ENCODE peak calls at places on chromosomes 13 and 19, in seven cellular contexts. W is K562, G is IMR-90, Z is H1, N is HepG2, P is SK-N-SH, F is GM12878. J is an unnamed sample.

GRCh38 chr19:14322889-14323463 is 58.3 kb upstream of the ADGRE5 start:
- DNase-seq in W (no peak), G (no peak), Z (no peak), N (no peak), P (no peak), F (no peak), J (no peak)

GRCh38 chr13:111898956-111899713 is 167.8 kb upstream of the SOX1 start:
- DNase-seq in W (no peak), G (no peak), Z (no peak), N (no peak), P (no peak), F (no peak), J (no peak)

GRCh38 chr13:92315265-92315664 is 911.3 kb upstream of the GPC6 start:
- DNase-seq in W (no peak), G (no peak), Z (no peak), N (no peak), P (no peak), F (peak; percentile 11), J (no peak)

GRCh38 chr13:74930402-74931165 is 551.4 kb downstream of the TBC1D4 start:
- DNase-seq in W (no peak), G (peak; percentile 61), Z (no peak), N (no peak), P (no peak), F (no peak), J (no peak)

GRCh38 chr19:48318286-48318987 is 6.9 kb upstream of the EMP3 start:
- DNase-seq in W (no peak), G (no peak), Z (no peak), N (no peak), P (no peak), F (no peak), J (no peak)

GRCh38 chr19:3505598-3506383 is at the start of gene FZR1:
- DNase-seq in W (peak; percentile 98), G (peak; percentile 98), Z (peak; percentile 93), N (peak; percentile 95), P (peak; percentile 100), F (peak; percentile 94), J (peak; percentile 98)

GRCh38 chr13:41457589-41458186 is 338 bp downstream of the RGCC start:
- DNase-seq in W (peak; percentile 52), G (no peak), Z (no peak), N (no peak), P (peak; percentile 66), F (no peak), J (no peak)

GRCh38 chr19:39996218-39996810 is 546 bp upstream of the ZNF546 start:
- DNase-seq in W (peak; percentile 34), G (peak; percentile 70), Z (no peak), N (peak; percentile 27), P (peak; percentile 62), F (peak; percentile 17), J (peak; percentile 82)

GRCh38 chr13:94558721-94559120 is 37.2 kb downstream of the TGDS start:
- DNase-seq in W (no peak), G (no peak), Z (no peak), N (no peak), P (no peak), F (no peak), J (no peak)

GRCh38 chr19:15113245-15114152 is 6.3 kb downstream of the SYDE1 start:
- DNase-seq in W (no peak), G (no peak), Z (no peak), N (peak; percentile 32), P (peak; percentile 48), F (no peak), J (no peak)

GRCh38 chr13:31773538-31773937 is 34.2 kb downstream of the RXFP2 start:
- DNase-seq in W (no peak), G (peak; percentile 91), Z (no peak), N (no peak), P (no peak), F (no peak), J (no peak)

GRCh38 chr19:54660967-54661366 is 1.8 kb upstream of the LILRB4 start:
- DNase-seq in W (no peak), G (no peak), Z (no peak), N (no peak), P (no peak), F (peak; percentile 72), J (no peak)

GRCh38 chr13:95267662-95268369 is 33.4 kb downstream of the ABCC4 start:
- DNase-seq in W (no peak), G (peak; percentile 96), Z (no peak), N (peak; percentile 45), P (no peak), F (no peak), J (peak; percentile 76)

GRCh38 chr13:94417294-94417693 is 62.2 kb downstream of the DCT start:
- DNase-seq in W (no peak), G (no peak), Z (no peak), N (no peak), P (no peak), F (no peak), J (no peak)

GRCh38 chr19:49799271-49799797 is 13.8 kb downstream of the FUZ start:
- DNase-seq in W (no peak), G (no peak), Z (no peak), N (no peak), P (no peak), F (no peak), J (no peak)

GRCh38 chr13:83449666-83450395 is 432.4 kb downstream of the SLITRK1 start:
- DNase-seq in W (no peak), G (peak; percentile 62), Z (no peak), N (no peak), P (no peak), F (no peak), J (peak; percentile 1)

GRCh38 chr13:113876341-113877148 is 12.7 kb upstream of the GAS6 start:
- DNase-seq in W (no peak), G (no peak), Z (no peak), N (no peak), P (no peak), F (no peak), J (no peak)

GRCh38 chr19:10230155-10230903 is 802 bp downstream of the S1PR2 start:
- DNase-seq in W (peak; percentile 71), G (peak; percentile 58), Z (no peak), N (no peak), P (peak; percentile 83), F (no peak), J (no peak)
- TF ChIP-seq RAD21 in W (no peak), G (no peak), Z (no peak), N (no peak), P (no peak), F (no peak), J (no peak)

GRCh38 chr13:50129923-50130685 is 114.9 kb downstream of the KCNRG start:
- DNase-seq in W (no peak), G (no peak), Z (no peak), N (no peak), P (peak; percentile 77), F (no peak), J (peak; percentile 22)

GRCh38 chr13:50128406-50129048 is 113.3 kb downstream of the KCNRG start:
- DNase-seq in W (no peak), G (no peak), Z (no peak), N (no peak), P (no peak), F (no peak), J (no peak)

GRCh38 chr13:50129065-50129922 is 114.0 kb downstream of the KCNRG start:
- DNase-seq in W (no peak), G (no peak), Z (no peak), N (no peak), P (no peak), F (no peak), J (no peak)

GRCh38 chr13:50131998-50132936 is 117.0 kb downstream of the KCNRG start:
- DNase-seq in W (no peak), G (no peak), Z (no peak), N (no peak), P (no peak), F (no peak), J (no peak)

DNA sequence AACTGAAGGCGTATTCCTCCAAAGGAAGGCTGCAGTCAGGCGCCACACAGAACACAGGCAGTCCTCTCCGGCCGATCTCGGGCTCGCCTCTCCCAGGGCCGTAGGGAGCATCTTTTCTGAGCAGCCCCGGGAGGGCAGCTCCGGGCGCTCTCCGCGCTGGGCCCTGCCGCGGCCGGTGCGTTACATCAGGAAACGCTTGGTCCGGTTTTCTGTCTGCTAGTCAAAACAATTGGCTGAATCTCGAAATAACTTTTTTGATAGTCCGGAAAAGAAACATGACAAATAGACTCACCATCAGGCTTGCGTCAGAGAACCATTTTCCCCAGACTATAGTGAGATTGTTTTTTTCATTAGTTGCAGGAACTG is 115.4 kb downstream of the KCNRG start:
- DNase-seq in W (no peak), G (peak; percentile 47), Z (no peak), N (no peak), P (peak; percentile 75), F (no peak), J (peak; percentile 28)
- TF ChIP-seq RAD21 in W (no peak), G (no peak), Z (no peak), N (no peak), P (no peak), F (no peak), J (no peak)

GRCh38 chr13:26497991-26498423 is 59.5 kb upstream of the WASF3 start:
- DNase-seq in W (no peak), G (peak; percentile 96), Z (no peak), N (no peak), P (no peak), F (no peak), J (no peak)
- TF ChIP-seq RAD21 in W (no peak), G (no peak), Z (no peak), N (no peak), P (no peak), F (no peak), J (no peak)

DNA sequence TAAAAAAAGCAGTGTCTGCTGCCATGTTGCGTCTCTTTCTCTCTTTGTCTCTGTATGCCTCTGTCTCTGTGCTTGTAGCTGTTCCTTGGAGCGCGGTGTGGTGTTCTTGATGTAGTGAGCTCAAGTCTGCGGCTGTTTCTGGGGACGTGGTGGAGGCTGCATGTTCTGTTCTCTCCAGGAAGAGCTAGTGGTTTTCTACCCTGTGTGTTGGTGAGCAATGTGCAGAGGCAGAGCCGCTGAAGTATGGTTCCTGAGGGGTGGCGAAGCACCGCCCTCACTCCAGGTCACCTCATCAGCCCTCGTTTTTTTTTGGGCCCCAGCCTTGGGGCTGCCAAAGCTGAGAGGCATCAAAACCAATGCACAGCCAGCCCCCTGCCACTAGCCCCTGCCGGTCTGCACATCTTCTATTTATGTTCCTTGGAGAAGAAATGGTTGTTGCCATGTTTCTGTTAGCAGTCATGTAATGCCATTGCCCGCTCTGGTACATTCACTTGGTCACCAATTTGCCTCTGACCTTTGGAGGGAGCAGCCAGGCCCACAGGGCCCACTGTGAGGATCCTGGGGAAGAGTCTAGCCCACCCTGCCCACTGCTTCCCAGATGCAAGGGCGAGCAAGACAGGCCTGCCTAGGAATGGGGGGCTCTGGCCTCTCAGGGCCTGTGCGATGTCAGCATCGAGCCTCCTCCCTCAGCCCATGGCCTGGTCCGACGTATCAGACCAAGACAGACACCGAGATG is 7.2 kb downstream of the HNRNPL start:
- DNase-seq in W (no peak), G (no peak), Z (no peak), N (no peak), P (no peak), F (no peak), J (peak; percentile 12)
- TF ChIP-seq RAD21 in W (no peak), G (no peak), Z (no peak), N (no peak), P (no peak), F (no peak), J (no peak)

GRCh38 chr13:28324181-28324789 is 170.6 kb downstream of the FLT1 start:
- DNase-seq in W (peak; percentile 43), G (peak; percentile 73), Z (peak; percentile 51), N (peak; percentile 50), P (peak; percentile 74), F (peak; percentile 45), J (peak; percentile 56)
- TF ChIP-seq RAD21 in W (peak; percentile 86), G (peak; percentile 89), Z (peak; percentile 92), N (peak; percentile 12), P (peak; percentile 88), F (peak; percentile 97), J (peak; percentile 73)